ENCODE peak calls at places on chromosomes 7 and 10, in six cellular contexts. One of them, this sample, is unnamed.

GRCh38 chr7:145031162-145031561 is 195.3 kb upstream of the TPK1 start:
- DNase-seq in neural progenitor cell: no peak
- DNase-seq in OCI-LY7: no peak
- DNase-seq in PC-3: no peak
- DNase-seq in GM23338: no peak
- DNase-seq in GM23248: no peak
- DNase-seq in this sample: no peak

GRCh38 chr10:132036887-132037675 is 28.7 kb upstream of the JAKMIP3 start:
- DNase-seq in PC-3: no peak
- DNase-seq in GM23248: no peak
- DNase-seq in GM23338: peak; percentile 76
- DNase-seq in OCI-LY7: no peak
- DNase-seq in neural progenitor cell: peak; percentile 56
- DNase-seq in this sample: no peak

GRCh38 chr10:106474891-106475290 is 689.6 kb downstream of the SORCS1 start:
- DNase-seq in PC-3: peak; percentile 48
- DNase-seq in GM23338: no peak
- DNase-seq in OCI-LY7: no peak
- DNase-seq in GM23248: peak; percentile 8
- DNase-seq in neural progenitor cell: no peak
- DNase-seq in this sample: no peak

GRCh38 chr7:20296444-20296843 is 34.3 kb upstream of the ITGB8 start:
- DNase-seq in OCI-LY7: no peak
- DNase-seq in neural progenitor cell: no peak
- DNase-seq in GM23248: no peak
- DNase-seq in PC-3: peak; percentile 78
- DNase-seq in GM23338: no peak
- DNase-seq in this sample: peak; percentile 10

GRCh38 chr10:69574571-69574978 is 1.4 kb upstream of the NEUROG3 start:
- DNase-seq in GM23338: peak; percentile 77
- DNase-seq in GM23248: no peak
- DNase-seq in neural progenitor cell: peak; percentile 73
- DNase-seq in PC-3: no peak
- DNase-seq in OCI-LY7: no peak
- DNase-seq in this sample: no peak

GRCh38 chr10:112475565-112476233 is 28.7 kb downstream of the VTI1A start:
- DNase-seq in GM23248: peak; percentile 63
- DNase-seq in PC-3: peak; percentile 40
- DNase-seq in OCI-LY7: no peak
- DNase-seq in neural progenitor cell: no peak
- DNase-seq in GM23338: no peak
- DNase-seq in this sample: no peak

GRCh38 chr10:24814568-24815313 is 91.1 kb upstream of the ARHGAP21 start:
- DNase-seq in GM23248: peak; percentile 58
- DNase-seq in OCI-LY7: no peak
- DNase-seq in PC-3: peak; percentile 88
- DNase-seq in neural progenitor cell: no peak
- DNase-seq in GM23338: no peak
- DNase-seq in this sample: no peak

GRCh38 chr10:116676118-116676517 is 55.4 kb downstream of the PNLIPRP2 start:
- DNase-seq in OCI-LY7: no peak
- DNase-seq in PC-3: no peak
- DNase-seq in neural progenitor cell: no peak
- DNase-seq in GM23338: no peak
- DNase-seq in GM23248: no peak
- DNase-seq in this sample: no peak

GRCh38 chr10:70315815-70316214 is 32.0 kb upstream of the NPFFR1 start:
- DNase-seq in PC-3: no peak
- DNase-seq in neural progenitor cell: no peak
- DNase-seq in OCI-LY7: no peak
- DNase-seq in GM23338: peak; percentile 35
- DNase-seq in GM23248: no peak
- DNase-seq in this sample: no peak

GRCh38 chr10:63412304-63412703 is 53.5 kb downstream of the JMJD1C start:
- DNase-seq in GM23338: no peak
- DNase-seq in OCI-LY7: no peak
- DNase-seq in PC-3: no peak
- DNase-seq in neural progenitor cell: no peak
- DNase-seq in GM23248: no peak
- DNase-seq in this sample: no peak

GRCh38 chr7:8261711-8262695 is at the start of gene ICA1:
- DNase-seq in GM23338: peak; percentile 89
- DNase-seq in GM23248: peak; percentile 48
- DNase-seq in OCI-LY7: no peak
- DNase-seq in neural progenitor cell: peak; percentile 91
- DNase-seq in PC-3: peak; percentile 67
- DNase-seq in this sample: peak; percentile 90

GRCh38 chr7:55657654-55658053 is 85.4 kb upstream of the VOPP1 start:
- DNase-seq in OCI-LY7: no peak
- DNase-seq in neural progenitor cell: no peak
- DNase-seq in PC-3: no peak
- DNase-seq in GM23338: no peak
- DNase-seq in GM23248: no peak
- DNase-seq in this sample: no peak

GRCh38 chr7:13627455-13627854 is 362.0 kb downstream of the ETV1 start:
- DNase-seq in PC-3: peak; percentile 60
- DNase-seq in GM23248: no peak
- DNase-seq in GM23338: no peak
- DNase-seq in neural progenitor cell: no peak
- DNase-seq in OCI-LY7: no peak
- DNase-seq in this sample: no peak

GRCh38 chr7:3439333-3440030 is 138.4 kb downstream of the SDK1 start:
- DNase-seq in PC-3: peak; percentile 86
- DNase-seq in GM23338: no peak
- DNase-seq in neural progenitor cell: no peak
- DNase-seq in GM23248: peak; percentile 44
- DNase-seq in OCI-LY7: no peak
- DNase-seq in this sample: peak; percentile 50

GRCh38 chr10:43136995-43137700 is 1.1 kb upstream of the CSGALNACT2 start:
- DNase-seq in PC-3: peak; percentile 22
- DNase-seq in GM23248: peak; percentile 80
- DNase-seq in GM23338: no peak
- DNase-seq in OCI-LY7: no peak
- DNase-seq in neural progenitor cell: no peak
- DNase-seq in this sample: no peak

GRCh38 chr10:12615296-12616220 is 266.2 kb downstream of the CAMK1D start:
- DNase-seq in GM23338: no peak
- DNase-seq in OCI-LY7: no peak
- DNase-seq in PC-3: no peak
- DNase-seq in GM23248: no peak
- DNase-seq in neural progenitor cell: no peak
- DNase-seq in this sample: no peak

GRCh38 chr7:50332241-50333176 is 28.0 kb downstream of the IKZF1 start:
- DNase-seq in PC-3: no peak
- DNase-seq in GM23338: no peak
- DNase-seq in GM23248: no peak
- DNase-seq in OCI-LY7: no peak
- DNase-seq in neural progenitor cell: no peak
- DNase-seq in this sample: no peak

GRCh38 chr7:51275532-51275931 is 41.1 kb downstream of the COBL start:
- DNase-seq in OCI-LY7: no peak
- DNase-seq in GM23338: no peak
- DNase-seq in neural progenitor cell: no peak
- DNase-seq in PC-3: no peak
- DNase-seq in GM23248: no peak
- DNase-seq in this sample: no peak

DNA sequence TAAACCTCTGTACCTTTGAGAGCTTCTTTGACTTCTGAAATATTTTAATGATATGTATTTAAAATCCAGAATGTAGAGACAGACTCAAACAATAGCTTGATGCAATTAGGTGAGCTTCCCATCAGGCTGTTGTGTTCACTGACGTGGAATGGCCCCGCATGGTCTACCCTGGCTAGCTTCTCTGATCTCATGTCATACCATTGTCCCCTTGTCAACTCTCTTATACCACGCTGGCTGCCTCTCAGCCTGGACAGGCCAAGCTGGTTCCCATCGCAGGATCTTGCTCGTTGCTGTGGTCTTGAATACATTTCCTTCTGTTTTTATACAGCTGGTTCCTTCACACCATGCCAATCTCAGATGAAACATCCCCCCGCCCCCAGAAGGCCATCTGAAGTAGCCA is 84.2 kb downstream of the FANK1 start:
- DNase-seq in OCI-LY7: no peak
- DNase-seq in GM23248: no peak
- DNase-seq in PC-3: no peak
- DNase-seq in GM23338: no peak
- DNase-seq in neural progenitor cell: no peak
- DNase-seq in this sample: no peak
- H3K27ac ChIP-seq in OCI-LY7: no peak overlapping the region
- H3K27ac ChIP-seq in GM23248: no peak overlapping the region
- H3K27ac ChIP-seq in PC-3: no peak overlapping the region
- H3K27ac ChIP-seq in GM23338: no peak overlapping the region
- H3K27ac ChIP-seq in neural progenitor cell: no peak overlapping the region
- H3K27ac ChIP-seq in this sample: no peak overlapping the region

GRCh38 chr10:1299041-1299726 is 243.0 kb downstream of the WDR37 start:
- DNase-seq in GM23338: no peak
- DNase-seq in neural progenitor cell: no peak
- DNase-seq in GM23248: no peak
- DNase-seq in PC-3: no peak
- DNase-seq in OCI-LY7: no peak
- DNase-seq in this sample: no peak
- TF ChIP-seq EZH2phosphoT487 in GM23338: no peak
- TF ChIP-seq EZH2phosphoT487 in neural progenitor cell: no peak
- TF ChIP-seq EZH2phosphoT487 in GM23248: no peak
- TF ChIP-seq EZH2phosphoT487 in PC-3: no peak
- TF ChIP-seq EZH2phosphoT487 in OCI-LY7: no peak
- TF ChIP-seq EZH2phosphoT487 in this sample: no peak

GRCh38 chr7:157272351-157273207 is 64.2 kb upstream of the DNAJB6 start:
- DNase-seq in OCI-LY7: no peak
- DNase-seq in neural progenitor cell: no peak
- DNase-seq in GM23338: no peak
- DNase-seq in PC-3: no peak
- DNase-seq in GM23248: no peak
- DNase-seq in this sample: no peak
- H3K27ac ChIP-seq in OCI-LY7: no peak overlapping the region
- H3K27ac ChIP-seq in neural progenitor cell: no peak overlapping the region
- H3K27ac ChIP-seq in GM23338: peak overlapping the region; percentile 50
- H3K27ac ChIP-seq in PC-3: peak overlapping the region; percentile 38
- H3K27ac ChIP-seq in GM23248: peak overlapping the region; percentile 81
- H3K27ac ChIP-seq in this sample: peak overlapping the region; percentile 92

DNA sequence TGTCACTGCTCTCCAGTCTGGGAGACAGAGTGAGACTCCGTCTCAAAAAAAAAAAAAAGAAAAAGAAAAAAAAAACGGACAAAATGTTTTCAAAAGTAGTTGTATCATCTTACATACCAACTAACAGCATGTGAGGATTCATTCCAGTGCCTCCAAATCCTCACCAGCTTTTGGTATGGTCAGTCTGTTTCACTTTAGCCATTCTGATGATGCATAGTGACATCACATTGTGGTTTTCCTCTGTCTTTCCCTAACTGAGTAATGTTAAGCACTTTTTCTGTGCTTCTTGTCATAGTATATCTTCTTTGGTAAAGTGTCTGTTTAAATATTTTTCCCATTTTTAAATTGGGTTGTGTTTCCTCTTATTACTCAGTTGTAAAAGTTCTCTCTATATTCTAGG is 251.4 kb upstream of the CTBP2 start:
- DNase-seq in PC-3: peak; percentile 84
- DNase-seq in OCI-LY7: no peak
- DNase-seq in neural progenitor cell: no peak
- DNase-seq in GM23248: peak; percentile 90
- DNase-seq in GM23338: no peak
- DNase-seq in this sample: no peak
- TF ChIP-seq EZH2phosphoT487 in PC-3: no peak
- TF ChIP-seq EZH2phosphoT487 in OCI-LY7: no peak
- TF ChIP-seq EZH2phosphoT487 in neural progenitor cell: no peak
- TF ChIP-seq EZH2phosphoT487 in GM23248: no peak
- TF ChIP-seq EZH2phosphoT487 in GM23338: no peak
- TF ChIP-seq EZH2phosphoT487 in this sample: no peak

GRCh38 chr7:75042831-75043703 is 30.5 kb downstream of the RCC1L start:
- DNase-seq in OCI-LY7: no peak
- DNase-seq in PC-3: no peak
- DNase-seq in GM23248: no peak
- DNase-seq in GM23338: no peak
- DNase-seq in neural progenitor cell: no peak
- DNase-seq in this sample: no peak
- H3K27ac ChIP-seq in OCI-LY7: no peak overlapping the region
- H3K27ac ChIP-seq in PC-3: no peak overlapping the region
- H3K27ac ChIP-seq in GM23248: no peak overlapping the region
- H3K27ac ChIP-seq in GM23338: no peak overlapping the region
- H3K27ac ChIP-seq in neural progenitor cell: no peak overlapping the region
- H3K27ac ChIP-seq in this sample: no peak overlapping the region

GRCh38 chr7:87689374-87689773 is 61.2 kb downstream of the RUNDC3B start:
- DNase-seq in PC-3: no peak
- DNase-seq in neural progenitor cell: no peak
- DNase-seq in GM23338: no peak
- DNase-seq in GM23248: no peak
- DNase-seq in OCI-LY7: no peak
- DNase-seq in this sample: no peak

GRCh38 chr7:87687653-87688254 is 59.6 kb downstream of the RUNDC3B start:
- DNase-seq in GM23248: no peak
- DNase-seq in PC-3: no peak
- DNase-seq in GM23338: no peak
- DNase-seq in neural progenitor cell: no peak
- DNase-seq in OCI-LY7: no peak
- DNase-seq in this sample: no peak
- TF ChIP-seq EZH2phosphoT487 in GM23248: no peak
- TF ChIP-seq EZH2phosphoT487 in PC-3: no peak
- TF ChIP-seq EZH2phosphoT487 in GM23338: no peak
- TF ChIP-seq EZH2phosphoT487 in neural progenitor cell: no peak
- TF ChIP-seq EZH2phosphoT487 in OCI-LY7: no peak
- TF ChIP-seq EZH2phosphoT487 in this sample: no peak

GRCh38 chr7:129857313-129857712 is 95.4 kb downstream of the UBE2H start:
- DNase-seq in neural progenitor cell: no peak
- DNase-seq in OCI-LY7: no peak
- DNase-seq in GM23338: no peak
- DNase-seq in PC-3: no peak
- DNase-seq in GM23248: no peak
- DNase-seq in this sample: no peak
- H3K27ac ChIP-seq in neural progenitor cell: no peak overlapping the region
- H3K27ac ChIP-seq in OCI-LY7: no peak overlapping the region
- H3K27ac ChIP-seq in GM23338: no peak overlapping the region
- H3K27ac ChIP-seq in PC-3: no peak overlapping the region
- H3K27ac ChIP-seq in GM23248: no peak overlapping the region
- H3K27ac ChIP-seq in this sample: no peak overlapping the region

DNA sequence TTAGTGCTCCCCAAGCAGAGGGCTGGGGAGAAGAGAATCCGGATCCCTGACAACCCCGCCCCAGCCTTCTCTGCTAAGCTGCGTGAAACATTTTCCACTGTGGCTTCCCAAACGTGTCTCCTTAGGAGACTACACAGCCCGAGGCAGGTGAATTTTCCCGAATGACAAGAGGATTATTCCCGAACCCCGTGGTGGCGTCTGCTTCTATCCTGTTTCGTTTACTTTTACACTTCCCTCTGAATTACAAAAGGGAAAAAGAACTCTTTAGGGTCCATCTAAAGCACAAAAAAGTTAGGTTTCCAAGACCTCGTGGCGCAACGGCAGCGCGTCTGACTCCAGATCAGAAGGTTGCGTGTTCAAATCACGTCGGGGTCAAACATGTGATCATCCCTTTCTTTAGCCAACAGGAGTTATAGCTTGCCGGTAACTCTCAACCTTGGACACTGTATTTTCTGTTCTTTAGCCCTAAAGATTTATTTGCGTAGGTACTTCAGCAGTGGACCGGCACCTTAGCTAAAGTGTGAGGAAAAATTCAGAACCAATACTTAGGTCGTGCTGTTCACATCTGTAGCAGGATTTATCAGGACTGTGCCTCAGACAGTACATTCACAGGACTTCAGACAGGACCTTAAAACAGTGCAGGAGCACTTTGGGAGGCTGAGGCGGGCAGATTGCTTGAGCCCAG is 3.2 kb upstream of the ZNF789 start:
- DNase-seq in GM23248: peak; percentile 28
- DNase-seq in PC-3: no peak
- DNase-seq in OCI-LY7: no peak
- DNase-seq in GM23338: peak; percentile 68
- DNase-seq in neural progenitor cell: peak; percentile 14
- DNase-seq in this sample: no peak
- TF ChIP-seq EZH2phosphoT487 in GM23248: no peak
- TF ChIP-seq EZH2phosphoT487 in PC-3: no peak
- TF ChIP-seq EZH2phosphoT487 in OCI-LY7: no peak
- TF ChIP-seq EZH2phosphoT487 in GM23338: no peak
- TF ChIP-seq EZH2phosphoT487 in neural progenitor cell: no peak
- TF ChIP-seq EZH2phosphoT487 in this sample: no peak